ENCODE peak calls at places on chromosomes 6 and 20, in four cellular contexts. J is IMR-90, F is H1, N is mesendoderm. H is an unnamed sample.

GRCh38 chr6:7978736-7979135 is 68.1 kb upstream of the TXNDC5 start:
- DNase-seq in F (no peak), J (no peak), N (no peak), H (no peak)

GRCh38 chr6:45590225-45590624 is 212.5 kb upstream of the SUPT3H start:
- DNase-seq in F (peak; percentile 10), J (peak; percentile 92), N (no peak), H (no peak)

GRCh38 chr6:145483191-145483996 is 251.9 kb downstream of the EPM2A start:
- DNase-seq in J (peak; percentile 12), F (no peak), N (no peak), H (no peak)

GRCh38 chr6:6678185-6678671 is 89.7 kb downstream of the LY86 start:
- DNase-seq in F (no peak), J (peak; percentile 69), N (peak; percentile 77), H (no peak)

GRCh38 chr6:108850669-108851467 is 2.6 kb downstream of the ARMC2 start:
- DNase-seq in N (no peak), J (no peak), F (no peak), H (no peak)

GRCh38 chr20:63320041-63320511 is 27.1 kb downstream of the COL20A1 start:
- DNase-seq in N (no peak), F (no peak), J (no peak), H (no peak)

GRCh38 chr6:159826968-159827647 is 27.0 kb downstream of the PNLDC1 start:
- DNase-seq in F (no peak), N (no peak), J (no peak), H (no peak)

GRCh38 chr6:31922942-31923341 is 4.6 kb upstream of the C2 start:
- DNase-seq in J (no peak), N (peak; percentile 53), F (no peak), H (no peak)

GRCh38 chr6:6686748-6687601 is 98.5 kb downstream of the LY86 start:
- DNase-seq in N (peak; percentile 98), J (no peak), F (peak; percentile 97), H (peak; percentile 99)

GRCh38 chr6:85594197-85594930 is 706 bp upstream of the SNX14 start:
- DNase-seq in F (no peak), N (peak; percentile 42), J (peak; percentile 30), H (no peak)

GRCh38 chr20:24657211-24657610 is 187.8 kb downstream of the SYNDIG1 start:
- DNase-seq in J (peak; percentile 22), F (no peak), N (no peak), H (no peak)

GRCh38 chr6:113291751-113292445 is 565.2 kb upstream of the MARCKS start:
- DNase-seq in J (peak; percentile 51), F (no peak), N (no peak), H (no peak)

GRCh38 chr6:70094156-70094555 is 208.7 kb downstream of the COL9A1 start:
- DNase-seq in J (no peak), N (no peak), F (no peak), H (no peak)

GRCh38 chr20:1108437-1108920 is 9.9 kb upstream of the PSMF1 start:
- DNase-seq in J (peak; percentile 23), N (peak; percentile 62), F (peak; percentile 82), H (peak; percentile 70)

GRCh38 chr20:9103955-9104354 is 35.1 kb downstream of the PLCB4 start:
- DNase-seq in F (no peak), N (no peak), J (no peak), H (no peak)

GRCh38 chr20:9945406-9945805 is 89.4 kb upstream of the ANKEF1 start:
- DNase-seq in J (peak; percentile 2), F (no peak), N (no peak), H (no peak)

GRCh38 chr20:25063981-25064380 is 6.0 kb upstream of the ACSS1 start:
- DNase-seq in N (no peak), J (no peak), F (no peak), H (no peak)

GRCh38 chr6:158158123-158158522 is 9.9 kb downstream of the SERAC1 start:
- DNase-seq in F (no peak), N (no peak), J (no peak), H (no peak)

GRCh38 chr20:45338121-45339030 is 9.8 kb downstream of the SDC4 start:
- DNase-seq in N (peak; percentile 57), F (no peak), J (no peak), H (no peak)

GRCh38 chr6:13924949-13925881 is at the start of gene RNF182:
- DNase-seq in N (peak; percentile 11), J (no peak), F (no peak), H (no peak)

GRCh38 chr6:73234732-73235131 is 9.4 kb upstream of the KHDC1L start:
- DNase-seq in N (no peak), J (peak; percentile 87), F (no peak), H (no peak)

GRCh38 chr6:37705239-37706051 is 7.8 kb upstream of the MDGA1 start:
- DNase-seq in N (peak; percentile 96), F (peak; percentile 85), J (peak; percentile 73), H (peak; percentile 93)

GRCh38 chr20:58366016-58366415 is 23.0 kb upstream of the VAPB start:
- DNase-seq in N (peak; percentile 80), J (no peak), F (no peak), H (no peak)

GRCh38 chr20:2557873-2558580 is 21.7 kb downstream of the TMC2 start:
- DNase-seq in F (no peak), N (no peak), J (no peak), H (no peak)

GRCh38 chr6:129513471-129513870 is 196.5 kb downstream of the ARHGAP18 start:
- DNase-seq in J (peak; percentile 72), F (no peak), N (no peak), H (no peak)

GRCh38 chr6:158760618-158761250 is 58.4 kb downstream of the EZR start:
- DNase-seq in N (no peak), F (peak; percentile 53), J (no peak), H (no peak)

GRCh38 chr20:57888591-57888990 is 178.8 kb upstream of the PMEPA1 start:
- DNase-seq in J (no peak), N (no peak), F (no peak), H (no peak)

GRCh38 chr6:169489642-169490408 is 212.0 kb downstream of the WDR27 start:
- DNase-seq in N (peak; percentile 10), F (no peak), J (no peak), H (no peak)

GRCh38 chr6:26087284-26088115 is at the start of gene HFE:
- DNase-seq in N (peak; percentile 58), J (peak; percentile 68), F (peak; percentile 73), H (peak; percentile 59)

GRCh38 chr20:47502271-47502730 is 614 bp downstream of the NCOA3 start:
- DNase-seq in N (peak; percentile 22), J (peak; percentile 8), F (peak; percentile 59), H (no peak)

GRCh38 chr6:138555294-138555988 is 56.1 kb upstream of the NHSL1 start:
- DNase-seq in F (no peak), J (no peak), N (peak; percentile 99), H (no peak)

GRCh38 chr6:56751604-56752003 is 108.9 kb upstream of the DST start:
- DNase-seq in F (no peak), N (peak; percentile 60), J (no peak), H (no peak)

GRCh38 chr20:10132391-10132790 is 86.2 kb upstream of the SNAP25 start:
- DNase-seq in F (no peak), N (no peak), J (no peak), H (no peak)

GRCh38 chr20:59105581-59105980 is 58.0 kb upstream of the ZNF831 start:
- DNase-seq in N (no peak), J (no peak), F (no peak), H (no peak)

GRCh38 chr20:32067234-32067821 is 15.3 kb downstream of the HCK start:
- DNase-seq in F (no peak), N (no peak), J (peak; percentile 89), H (no peak)

GRCh38 chr20:35181731-35182130 is 9.9 kb downstream of the PROCR start:
- DNase-seq in F (no peak), N (no peak), J (peak; percentile 41), H (no peak)

GRCh38 chr6:28910901-28911680 is 12.7 kb downstream of the TRIM27 start:
- DNase-seq in N (no peak), F (no peak), J (no peak), H (no peak)

GRCh38 chr20:62293111-62293784 is 9.5 kb upstream of the ADRM1 start:
- DNase-seq in J (no peak), F (no peak), N (no peak), H (no peak)

DNA sequence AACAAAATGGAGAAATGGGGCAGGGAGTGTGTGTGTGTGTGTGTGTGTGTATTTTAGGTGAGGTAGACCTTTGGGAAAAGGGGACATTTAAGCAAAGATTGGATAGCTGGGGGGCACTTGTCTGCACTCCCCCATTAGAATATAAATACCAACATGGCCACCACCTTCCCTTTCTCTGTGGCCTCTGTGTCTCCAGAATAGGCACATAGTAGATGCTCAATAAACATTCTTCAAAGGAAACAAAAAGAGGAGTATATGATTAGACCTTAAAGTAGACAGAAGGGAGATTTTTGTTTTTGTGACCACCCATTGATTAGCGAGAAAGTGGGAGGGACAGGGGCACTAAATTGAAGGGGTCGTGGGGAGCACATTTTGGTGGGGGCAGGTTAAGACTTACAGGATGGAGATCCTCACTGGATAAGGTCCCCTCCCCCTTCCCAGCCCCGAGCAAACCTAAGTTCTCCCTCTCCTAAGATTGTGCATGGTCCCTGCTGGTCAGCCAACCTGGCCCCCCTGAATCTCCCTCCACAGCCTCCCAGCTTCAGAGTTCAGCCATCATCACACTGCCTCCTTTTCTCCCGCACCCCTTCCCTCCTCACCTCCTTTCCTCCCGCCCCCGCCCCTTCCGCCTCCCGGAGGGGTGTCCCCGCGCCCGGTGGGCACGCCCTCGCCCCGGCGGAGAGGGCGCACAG is 514 bp upstream of the TSHZ2 start:
- DNase-seq in J (no peak), F (no peak), N (no peak), H (no peak)
- H3K4me2 ChIP-seq in J (no peak overlapping the region), F (peak overlapping the region; percentile 96), N (peak overlapping the region; percentile 37), H (peak overlapping the region; percentile 88)

DNA sequence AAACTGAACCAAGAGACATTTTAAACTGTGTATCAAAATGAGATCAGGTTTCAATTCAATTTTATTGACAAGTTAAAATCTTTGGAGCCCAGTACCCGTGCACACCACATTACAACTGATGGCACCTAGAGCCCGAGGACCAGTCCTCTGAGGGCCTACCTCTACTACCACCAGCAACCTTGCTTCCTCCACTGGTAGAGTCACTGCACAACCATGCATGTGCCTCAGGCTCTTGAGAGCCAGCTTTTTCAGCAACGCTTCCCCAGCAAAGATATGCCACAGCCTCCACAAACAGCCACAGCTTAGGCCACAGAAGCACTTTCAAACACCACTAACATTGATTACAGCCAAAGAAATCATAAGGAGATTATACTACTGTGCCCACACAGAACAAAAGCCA is 328.6 kb upstream of the RNF217 start:
- DNase-seq in J (no peak), N (no peak), F (no peak), H (no peak)
- H3K56ac ChIP-seq in J (no peak overlapping the region), N (no peak overlapping the region), F (no peak overlapping the region), H (no peak overlapping the region)

GRCh38 chr6:99178168-99178567 is 171.3 kb downstream of the FAXC start:
- DNase-seq in N (peak; percentile 21), F (no peak), J (no peak), H (no peak)
- H3K4me2 ChIP-seq in N (no peak overlapping the region), F (no peak overlapping the region), J (no peak overlapping the region), H (no peak overlapping the region)

GRCh38 chr6:93962566-93962965 is 543.2 kb upstream of the EPHA7 start:
- DNase-seq in F (no peak), J (no peak), N (peak; percentile 11), H (no peak)
- H3K56ac ChIP-seq in F (no peak overlapping the region), J (no peak overlapping the region), N (no peak overlapping the region), H (no peak overlapping the region)

GRCh38 chr20:17904027-17904426 is 64.6 kb downstream of the SNX5 start:
- DNase-seq in J (no peak), N (no peak), F (no peak), H (no peak)
- H3K4me2 ChIP-seq in J (no peak overlapping the region), N (no peak overlapping the region), F (no peak overlapping the region), H (no peak overlapping the region)

H was measured in H9.